ENCODE peak calls at places on chromosomes 7 and 10, in four cellular contexts. J, W, D and I are unnamed samples.
A peak's percentile ranks its signal among the peaks of the same experiment; 100 is the strongest.

GRCh38 chr10:90051474-90051873 is 350.1 kb downstream of the KIF20B start:
- DNase-seq in D (no peak), J (no peak), W (no peak), I (no peak)

GRCh38 chr7:30925913-30926312 is 14.3 kb downstream of the AQP1 start:
- DNase-seq in J (no peak), D (peak; percentile 20), W (no peak), I (no peak)

GRCh38 chr7:46627038-46627315 is 705.9 kb upstream of the IGFBP3 start:
- DNase-seq in W (no peak), D (no peak), J (peak; percentile 62), I (peak; percentile 47)

GRCh38 chr7:42107484-42107883 is 129.5 kb downstream of the GLI3 start:
- DNase-seq in J (peak; percentile 84), W (no peak), D (peak; percentile 32), I (no peak)

GRCh38 chr7:134395604-134396003 is 63.3 kb downstream of the AKR1B1 start:
- DNase-seq in J (no peak), W (no peak), D (no peak), I (no peak)

GRCh38 chr7:123327661-123328060 is 127.9 kb upstream of the SLC13A1 start:
- DNase-seq in D (no peak), J (no peak), W (no peak), I (no peak)

GRCh38 chr7:47568569-47568968 is 13.3 kb downstream of the TNS3 start:
- DNase-seq in J (no peak), W (peak; percentile 33), D (peak; percentile 74), I (no peak)

GRCh38 chr7:42502022-42502421 is 265.0 kb upstream of the GLI3 start:
- DNase-seq in W (no peak), D (no peak), J (peak; percentile 51), I (peak; percentile 69)

GRCh38 chr7:12436896-12437535 is 33.4 kb upstream of the VWDE start:
- DNase-seq in W (no peak), D (no peak), J (peak; percentile 9), I (no peak)

GRCh38 chr7:158324397-158325360 is 262.9 kb downstream of the PTPRN2 start:
- DNase-seq in D (no peak), J (no peak), W (no peak), I (no peak)

GRCh38 chr7:97020601-97021442 is 3.8 kb downstream of the DLX5 start:
- DNase-seq in W (no peak), D (no peak), J (no peak), I (no peak)

GRCh38 chr7:104142147-104142546 is 65.7 kb downstream of the ORC5 start:
- DNase-seq in W (no peak), J (no peak), D (no peak), I (no peak)

GRCh38 chr7:101066858-101067227 is 18.4 kb upstream of the TRIM56 start:
- DNase-seq in D (no peak), J (no peak), W (no peak), I (peak; percentile 4)

GRCh38 chr7:45456105-45456504 is 118.1 kb upstream of the ADCY1 start:
- DNase-seq in W (no peak), D (no peak), J (no peak), I (no peak)

GRCh38 chr10:13724484-13724883 is 137.7 kb downstream of the PRPF18 start:
- DNase-seq in D (no peak), J (peak; percentile 88), W (no peak), I (peak; percentile 96)

GRCh38 chr7:18995811-18996400 is 121.5 kb downstream of the TWIST1 start:
- DNase-seq in J (no peak), W (no peak), D (no peak), I (no peak)

GRCh38 chr10:31605846-31606543 is 287.0 kb downstream of the ZEB1 start:
- DNase-seq in W (no peak), J (no peak), D (no peak), I (peak; percentile 56)

GRCh38 chr7:101558742-101559325 is 70.3 kb downstream of the MYL10 start:
- DNase-seq in D (peak; percentile 15), J (no peak), W (no peak), I (no peak)

GRCh38 chr7:2115739-2116065 is 117.0 kb downstream of the MAD1L1 start:
- DNase-seq in J (no peak), W (no peak), D (no peak), I (no peak)

GRCh38 chr10:88682491-88682890 is 18.2 kb downstream of the LIPF start:
- DNase-seq in W (no peak), D (no peak), J (no peak), I (no peak)

GRCh38 chr7:142498364-142498763 is 240.5 kb upstream of the PRSS58 start:
- DNase-seq in W (no peak), D (no peak), J (no peak), I (no peak)

GRCh38 chr7:121202834-121203233 is 126.0 kb upstream of the WNT16 start:
- DNase-seq in W (no peak), J (peak; percentile 16), D (no peak), I (no peak)

GRCh38 chr7:50068026-50068425 is 25.0 kb downstream of the ZPBP start:
- DNase-seq in W (no peak), J (peak; percentile 16), D (peak; percentile 47), I (no peak)

GRCh38 chr7:134643131-134643530 is 3.5 kb upstream of the BPGM start:
- DNase-seq in D (no peak), J (no peak), W (no peak), I (no peak)

GRCh38 chr10:129770286-129770685 is 193.8 kb downstream of the EBF3 start:
- DNase-seq in W (no peak), J (no peak), D (no peak), I (no peak)

GRCh38 chr10:18968196-18968595 is 80.4 kb upstream of the MALRD1 start:
- DNase-seq in W (no peak), J (no peak), D (no peak), I (peak; percentile 3)

GRCh38 chr10:68599754-68600040 is 39.6 kb downstream of the TET1 start:
- DNase-seq in D (no peak), J (no peak), W (no peak), I (no peak)

GRCh38 chr7:112540839-112541577 is 60.2 kb downstream of the LSMEM1 start:
- DNase-seq in J (peak; percentile 10), D (no peak), W (no peak), I (no peak)

GRCh38 chr10:103849212-103849877 is 6.0 kb downstream of the SH3PXD2A start:
- DNase-seq in W (no peak), J (no peak), D (no peak), I (no peak)
- H3K4me3 ChIP-seq in W (no peak overlapping the region), J (peak overlapping the region; percentile 44), D (no peak overlapping the region), I (no peak overlapping the region)

GRCh38 chr7:118169146-118169545 is 14.8 kb upstream of the LSM8 start:
- DNase-seq in J (peak; percentile 39), W (no peak), D (no peak), I (peak; percentile 41)
- TF ChIP-seq CTCF in J (peak; percentile 32), W (no peak), D (no peak), I (peak; percentile 39)

GRCh38 chr10:11525503-11525902 is 85.9 kb downstream of the USP6NL start:
- DNase-seq in W (peak; percentile 28), D (no peak), J (no peak), I (peak; percentile 35)

GRCh38 chr10:11528286-11528685 is 83.2 kb downstream of the USP6NL start:
- DNase-seq in J (no peak), D (no peak), W (no peak), I (peak; percentile 74)

GRCh38 chr10:11527068-11527467 is 84.4 kb downstream of the USP6NL start:
- DNase-seq in D (no peak), J (no peak), W (no peak), I (no peak)

GRCh38 chr10:11529276-11529675 is 82.2 kb downstream of the USP6NL start:
- DNase-seq in D (no peak), J (no peak), W (no peak), I (peak; percentile 49)

GRCh38 chr10:11527700-11528255 is 83.7 kb downstream of the USP6NL start:
- DNase-seq in J (no peak), W (no peak), D (no peak), I (peak; percentile 44)
- H3K4me3 ChIP-seq in J (no peak overlapping the region), W (no peak overlapping the region), D (no peak overlapping the region), I (peak overlapping the region; percentile 22)

GRCh38 chr10:113139695-113140094 is 189.6 kb downstream of the TCF7L2 start:
- DNase-seq in D (no peak), J (peak; percentile 46), W (no peak), I (peak; percentile 30)
- TF ChIP-seq CTCF in D (no peak), J (peak; percentile 56), W (no peak), I (peak; percentile 46)

GRCh38 chr10:1731592-1731991 is 5.7 kb downstream of the ADARB2 start:
- DNase-seq in D (no peak), W (no peak), J (no peak), I (no peak)

GRCh38 chr10:1735562-1735961 is 1.8 kb downstream of the ADARB2 start:
- DNase-seq in D (no peak), J (no peak), W (no peak), I (no peak)

GRCh38 chr10:1733720-1734119 is 3.6 kb downstream of the ADARB2 start:
- DNase-seq in J (no peak), W (no peak), D (no peak), I (no peak)

GRCh38 chr10:1734288-1734687 is 3.0 kb downstream of the ADARB2 start:
- DNase-seq in W (no peak), J (no peak), D (no peak), I (no peak)

GRCh38 chr10:1732501-1733123 is 4.7 kb downstream of the ADARB2 start:
- DNase-seq in D (no peak), J (no peak), W (no peak), I (no peak)
- H3K4me3 ChIP-seq in D (no peak overlapping the region), J (no peak overlapping the region), W (no peak overlapping the region), I (no peak overlapping the region)

GRCh38 chr10:124669824-124670654 is 74.1 kb downstream of the FAM53B start:
- DNase-seq in D (no peak), J (no peak), W (no peak), I (no peak)

GRCh38 chr10:124670849-124671248 is 73.3 kb downstream of the FAM53B start:
- DNase-seq in J (no peak), D (no peak), W (no peak), I (no peak)

GRCh38 chr10:124672181-124672638 is 72.0 kb downstream of the FAM53B start:
- DNase-seq in D (no peak), J (no peak), W (no peak), I (peak; percentile 42)

GRCh38 chr10:124669141-124669823 is 74.9 kb downstream of the FAM53B start:
- DNase-seq in J (no peak), W (no peak), D (no peak), I (no peak)

GRCh38 chr10:124671486-124672075 is 72.6 kb downstream of the FAM53B start:
- DNase-seq in W (no peak), D (no peak), J (peak; percentile 54), I (peak; percentile 73)
- TF ChIP-seq CTCF in W (no peak), D (peak; percentile 40), J (peak; percentile 18), I (peak; percentile 46)